ENCODE peak calls at places on chromosomes 3 and 15, in ten cellular contexts. One of them, this sample, is unnamed.

GRCh38 chr15:62066663-62067447 is at the start of gene C2CD4A:
- DNase-seq in breast epithelium: peak; percentile 82
- DNase-seq in IMR-90: peak; percentile 42
- DNase-seq in foreskin keratinocyte: no peak
- DNase-seq in stomach: peak; percentile 90
- DNase-seq in fibroblast of lung: peak; percentile 41
- DNase-seq in neural crest cell: peak; percentile 23
- DNase-seq in tibial artery: peak; percentile 74
- DNase-seq in cardiac fibroblast: peak; percentile 67
- DNase-seq in AG10803: peak; percentile 22
- DNase-seq in this sample: no peak

GRCh38 chr15:64901914-64902313 is 9.8 kb upstream of the ANKDD1A start:
- DNase-seq in foreskin keratinocyte: no peak
- DNase-seq in stomach: no peak
- DNase-seq in IMR-90: no peak
- DNase-seq in breast epithelium: no peak
- DNase-seq in tibial artery: no peak
- DNase-seq in neural crest cell: no peak
- DNase-seq in cardiac fibroblast: no peak
- DNase-seq in AG10803: no peak
- DNase-seq in fibroblast of lung: no peak
- DNase-seq in this sample: no peak

GRCh38 chr3:123244128-123244527 is 42.4 kb downstream of the SEC22A start:
- DNase-seq in cardiac fibroblast: no peak
- DNase-seq in neural crest cell: no peak
- DNase-seq in tibial artery: no peak
- DNase-seq in breast epithelium: no peak
- DNase-seq in stomach: no peak
- DNase-seq in AG10803: no peak
- DNase-seq in IMR-90: no peak
- DNase-seq in fibroblast of lung: no peak
- DNase-seq in foreskin keratinocyte: no peak
- DNase-seq in this sample: no peak

GRCh38 chr3:178479860-178480259 is 56.4 kb upstream of the KCNMB2 start:
- DNase-seq in AG10803: no peak
- DNase-seq in fibroblast of lung: no peak
- DNase-seq in stomach: no peak
- DNase-seq in breast epithelium: no peak
- DNase-seq in cardiac fibroblast: no peak
- DNase-seq in tibial artery: no peak
- DNase-seq in foreskin keratinocyte: no peak
- DNase-seq in neural crest cell: no peak
- DNase-seq in IMR-90: no peak
- DNase-seq in this sample: no peak

GRCh38 chr15:95032181-95032580 is 800.8 kb downstream of the MCTP2 start:
- DNase-seq in foreskin keratinocyte: no peak
- DNase-seq in fibroblast of lung: no peak
- DNase-seq in AG10803: peak; percentile 25
- DNase-seq in neural crest cell: no peak
- DNase-seq in IMR-90: peak; percentile 4
- DNase-seq in tibial artery: no peak
- DNase-seq in breast epithelium: no peak
- DNase-seq in stomach: no peak
- DNase-seq in cardiac fibroblast: no peak
- DNase-seq in this sample: peak; percentile 38

GRCh38 chr3:189983612-189984011 is 137.1 kb downstream of the P3H2 start:
- DNase-seq in stomach: no peak
- DNase-seq in tibial artery: no peak
- DNase-seq in fibroblast of lung: no peak
- DNase-seq in neural crest cell: no peak
- DNase-seq in foreskin keratinocyte: no peak
- DNase-seq in IMR-90: no peak
- DNase-seq in AG10803: no peak
- DNase-seq in breast epithelium: no peak
- DNase-seq in cardiac fibroblast: no peak
- DNase-seq in this sample: no peak

GRCh38 chr3:49256152-49256551 is 20.9 kb downstream of the C3orf62 start:
- DNase-seq in cardiac fibroblast: no peak
- DNase-seq in stomach: no peak
- DNase-seq in fibroblast of lung: no peak
- DNase-seq in foreskin keratinocyte: no peak
- DNase-seq in tibial artery: peak; percentile 13
- DNase-seq in breast epithelium: no peak
- DNase-seq in AG10803: no peak
- DNase-seq in IMR-90: no peak
- DNase-seq in neural crest cell: no peak
- DNase-seq in this sample: no peak

GRCh38 chr3:194367992-194368841 is 1.3 kb downstream of the LRRC15 start:
- DNase-seq in neural crest cell: no peak
- DNase-seq in breast epithelium: no peak
- DNase-seq in stomach: no peak
- DNase-seq in AG10803: peak; percentile 88
- DNase-seq in tibial artery: no peak
- DNase-seq in foreskin keratinocyte: no peak
- DNase-seq in fibroblast of lung: peak; percentile 58
- DNase-seq in IMR-90: peak; percentile 60
- DNase-seq in cardiac fibroblast: peak; percentile 5
- DNase-seq in this sample: no peak

GRCh38 chr3:186413615-186414415 is 51.8 kb upstream of the DGKG start:
- DNase-seq in neural crest cell: no peak
- DNase-seq in tibial artery: peak; percentile 84
- DNase-seq in AG10803: peak; percentile 6
- DNase-seq in IMR-90: no peak
- DNase-seq in foreskin keratinocyte: no peak
- DNase-seq in stomach: peak; percentile 51
- DNase-seq in cardiac fibroblast: peak; percentile 28
- DNase-seq in fibroblast of lung: peak; percentile 53
- DNase-seq in breast epithelium: no peak
- DNase-seq in this sample: no peak

GRCh38 chr3:68448510-68449383 is 483.6 kb downstream of the TAFA4 start:
- DNase-seq in AG10803: no peak
- DNase-seq in foreskin keratinocyte: no peak
- DNase-seq in tibial artery: no peak
- DNase-seq in cardiac fibroblast: no peak
- DNase-seq in neural crest cell: no peak
- DNase-seq in breast epithelium: no peak
- DNase-seq in IMR-90: no peak
- DNase-seq in fibroblast of lung: no peak
- DNase-seq in stomach: no peak
- DNase-seq in this sample: no peak

GRCh38 chr3:68447885-68448284 is 484.5 kb downstream of the TAFA4 start:
- DNase-seq in neural crest cell: no peak
- DNase-seq in AG10803: no peak
- DNase-seq in IMR-90: no peak
- DNase-seq in foreskin keratinocyte: no peak
- DNase-seq in cardiac fibroblast: no peak
- DNase-seq in stomach: no peak
- DNase-seq in fibroblast of lung: no peak
- DNase-seq in breast epithelium: no peak
- DNase-seq in tibial artery: no peak
- DNase-seq in this sample: no peak
- TF ChIP-seq CTCF in neural crest cell: no peak
- TF ChIP-seq CTCF in AG10803: no peak
- TF ChIP-seq CTCF in IMR-90: no peak
- TF ChIP-seq CTCF in foreskin keratinocyte: no peak
- TF ChIP-seq CTCF in cardiac fibroblast: no peak
- TF ChIP-seq CTCF in stomach: no peak
- TF ChIP-seq CTCF in fibroblast of lung: no peak
- TF ChIP-seq CTCF in breast epithelium: no peak
- TF ChIP-seq CTCF in tibial artery: no peak
- TF ChIP-seq CTCF in this sample: no peak

GRCh38 chr3:116517308-116517707 is 72.0 kb upstream of the LSAMP start:
- DNase-seq in IMR-90: peak; percentile 4
- DNase-seq in cardiac fibroblast: no peak
- DNase-seq in tibial artery: no peak
- DNase-seq in stomach: no peak
- DNase-seq in foreskin keratinocyte: no peak
- DNase-seq in fibroblast of lung: peak; percentile 19
- DNase-seq in AG10803: peak; percentile 1
- DNase-seq in neural crest cell: no peak
- DNase-seq in breast epithelium: no peak
- DNase-seq in this sample: no peak
- TF ChIP-seq CTCF in IMR-90: no peak
- TF ChIP-seq CTCF in cardiac fibroblast: no peak
- TF ChIP-seq CTCF in tibial artery: no peak
- TF ChIP-seq CTCF in stomach: no peak
- TF ChIP-seq CTCF in foreskin keratinocyte: peak; percentile 43
- TF ChIP-seq CTCF in fibroblast of lung: no peak
- TF ChIP-seq CTCF in AG10803: peak; percentile 35
- TF ChIP-seq CTCF in neural crest cell: peak; percentile 54
- TF ChIP-seq CTCF in breast epithelium: no peak
- TF ChIP-seq CTCF in this sample: no peak

GRCh38 chr3:99482191-99482590 is 156.2 kb upstream of the COL8A1 start:
- DNase-seq in neural crest cell: no peak
- DNase-seq in cardiac fibroblast: peak; percentile 48
- DNase-seq in stomach: no peak
- DNase-seq in tibial artery: no peak
- DNase-seq in AG10803: no peak
- DNase-seq in breast epithelium: no peak
- DNase-seq in IMR-90: no peak
- DNase-seq in foreskin keratinocyte: no peak
- DNase-seq in fibroblast of lung: no peak
- DNase-seq in this sample: no peak

GRCh38 chr3:99483841-99484240 is 154.6 kb upstream of the COL8A1 start:
- DNase-seq in breast epithelium: no peak
- DNase-seq in stomach: no peak
- DNase-seq in fibroblast of lung: no peak
- DNase-seq in neural crest cell: no peak
- DNase-seq in cardiac fibroblast: no peak
- DNase-seq in IMR-90: no peak
- DNase-seq in foreskin keratinocyte: no peak
- DNase-seq in tibial artery: no peak
- DNase-seq in AG10803: no peak
- DNase-seq in this sample: no peak

GRCh38 chr3:99477650-99478049 is 160.7 kb upstream of the COL8A1 start:
- DNase-seq in foreskin keratinocyte: no peak
- DNase-seq in neural crest cell: no peak
- DNase-seq in cardiac fibroblast: no peak
- DNase-seq in AG10803: no peak
- DNase-seq in IMR-90: no peak
- DNase-seq in breast epithelium: no peak
- DNase-seq in stomach: no peak
- DNase-seq in tibial artery: no peak
- DNase-seq in fibroblast of lung: peak; percentile 4
- DNase-seq in this sample: no peak

GRCh38 chr3:99475229-99475628 is 163.2 kb upstream of the COL8A1 start:
- DNase-seq in AG10803: peak; percentile 33
- DNase-seq in cardiac fibroblast: peak; percentile 55
- DNase-seq in stomach: no peak
- DNase-seq in fibroblast of lung: peak; percentile 24
- DNase-seq in breast epithelium: no peak
- DNase-seq in neural crest cell: no peak
- DNase-seq in foreskin keratinocyte: no peak
- DNase-seq in tibial artery: no peak
- DNase-seq in IMR-90: peak; percentile 59
- DNase-seq in this sample: no peak

DNA sequence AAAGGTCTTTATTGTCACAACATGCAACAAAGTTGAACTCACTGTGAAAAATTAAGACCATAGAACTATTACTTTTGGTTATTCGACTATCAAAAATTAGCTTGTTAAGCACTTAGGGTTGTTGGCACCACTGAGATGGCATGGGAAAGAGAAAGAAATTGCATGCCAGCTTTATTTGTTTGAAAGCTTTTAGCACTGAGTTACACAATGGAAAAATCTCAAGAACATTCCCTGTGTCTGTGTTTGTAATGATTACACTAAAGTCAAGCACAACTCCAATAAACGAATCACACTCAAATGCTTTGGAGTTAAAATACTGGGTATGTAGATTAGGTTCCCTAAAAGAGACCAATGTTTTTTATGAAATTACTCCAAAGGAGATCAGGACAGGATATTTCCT is 158.6 kb upstream of the COL8A1 start:
- DNase-seq in neural crest cell: no peak
- DNase-seq in AG10803: no peak
- DNase-seq in foreskin keratinocyte: no peak
- DNase-seq in tibial artery: no peak
- DNase-seq in fibroblast of lung: no peak
- DNase-seq in cardiac fibroblast: no peak
- DNase-seq in stomach: no peak
- DNase-seq in IMR-90: no peak
- DNase-seq in breast epithelium: no peak
- DNase-seq in this sample: no peak
- TF ChIP-seq CTCF in neural crest cell: no peak
- TF ChIP-seq CTCF in AG10803: no peak
- TF ChIP-seq CTCF in foreskin keratinocyte: no peak
- TF ChIP-seq CTCF in tibial artery: no peak
- TF ChIP-seq CTCF in fibroblast of lung: no peak
- TF ChIP-seq CTCF in cardiac fibroblast: no peak
- TF ChIP-seq CTCF in stomach: no peak
- TF ChIP-seq CTCF in IMR-90: no peak
- TF ChIP-seq CTCF in breast epithelium: no peak
- TF ChIP-seq CTCF in this sample: no peak

DNA sequence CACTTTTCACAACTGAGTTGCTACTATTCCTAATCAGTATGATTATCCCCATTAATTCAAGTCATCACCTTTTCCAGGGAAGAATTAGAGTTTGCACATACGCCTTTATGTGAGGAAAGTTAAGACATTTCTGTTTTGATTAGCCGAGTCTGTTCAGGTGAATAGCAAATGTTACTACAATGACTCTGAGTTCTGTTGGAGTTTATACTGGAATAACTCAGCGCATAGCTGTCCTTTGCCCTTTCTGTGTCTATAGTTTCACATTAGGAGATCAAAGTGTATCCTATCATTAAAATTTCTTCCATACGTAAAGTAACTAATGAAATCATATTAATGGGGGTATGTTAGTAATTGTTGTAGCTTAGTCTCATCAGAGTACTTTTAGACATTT is 4.9 kb downstream of the RAB8B start:
- DNase-seq in neural crest cell: no peak
- DNase-seq in fibroblast of lung: no peak
- DNase-seq in cardiac fibroblast: no peak
- DNase-seq in breast epithelium: no peak
- DNase-seq in IMR-90: no peak
- DNase-seq in foreskin keratinocyte: no peak
- DNase-seq in tibial artery: no peak
- DNase-seq in AG10803: no peak
- DNase-seq in stomach: no peak
- DNase-seq in this sample: no peak
- TF ChIP-seq CTCF in neural crest cell: no peak
- TF ChIP-seq CTCF in fibroblast of lung: no peak
- TF ChIP-seq CTCF in cardiac fibroblast: no peak
- TF ChIP-seq CTCF in breast epithelium: no peak
- TF ChIP-seq CTCF in IMR-90: no peak
- TF ChIP-seq CTCF in foreskin keratinocyte: no peak
- TF ChIP-seq CTCF in tibial artery: no peak
- TF ChIP-seq CTCF in AG10803: no peak
- TF ChIP-seq CTCF in stomach: no peak
- TF ChIP-seq CTCF in this sample: no peak

GRCh38 chr3:31810991-31811433 is 170.1 kb downstream of the OSBPL10 start:
- DNase-seq in AG10803: no peak
- DNase-seq in IMR-90: no peak
- DNase-seq in tibial artery: no peak
- DNase-seq in foreskin keratinocyte: no peak
- DNase-seq in cardiac fibroblast: no peak
- DNase-seq in stomach: no peak
- DNase-seq in fibroblast of lung: no peak
- DNase-seq in neural crest cell: no peak
- DNase-seq in breast epithelium: no peak
- DNase-seq in this sample: no peak
- TF ChIP-seq CTCF in AG10803: no peak
- TF ChIP-seq CTCF in IMR-90: no peak
- TF ChIP-seq CTCF in tibial artery: no peak
- TF ChIP-seq CTCF in foreskin keratinocyte: no peak
- TF ChIP-seq CTCF in cardiac fibroblast: no peak
- TF ChIP-seq CTCF in stomach: no peak
- TF ChIP-seq CTCF in fibroblast of lung: no peak
- TF ChIP-seq CTCF in neural crest cell: no peak
- TF ChIP-seq CTCF in breast epithelium: no peak
- TF ChIP-seq CTCF in this sample: no peak

GRCh38 chr3:14397940-14398800 is 4.2 kb upstream of the SLC6A6 start:
- DNase-seq in stomach: no peak
- DNase-seq in neural crest cell: no peak
- DNase-seq in AG10803: no peak
- DNase-seq in tibial artery: no peak
- DNase-seq in foreskin keratinocyte: no peak
- DNase-seq in fibroblast of lung: no peak
- DNase-seq in breast epithelium: no peak
- DNase-seq in IMR-90: no peak
- DNase-seq in cardiac fibroblast: no peak
- DNase-seq in this sample: no peak
- TF ChIP-seq CTCF in stomach: no peak
- TF ChIP-seq CTCF in neural crest cell: no peak
- TF ChIP-seq CTCF in AG10803: no peak
- TF ChIP-seq CTCF in tibial artery: no peak
- TF ChIP-seq CTCF in foreskin keratinocyte: no peak
- TF ChIP-seq CTCF in fibroblast of lung: no peak
- TF ChIP-seq CTCF in breast epithelium: no peak
- TF ChIP-seq CTCF in IMR-90: no peak
- TF ChIP-seq CTCF in cardiac fibroblast: no peak
- TF ChIP-seq CTCF in this sample: no peak